ENCODE peak calls at places on chromosomes 4 and X, in four cellular contexts. J, M, T and Q are unnamed samples.

GRCh38 chr4:8557151-8558076 is 22.8 kb upstream of the GPR78 start:
- DNase-seq in J (no peak), M (no peak), T (no peak), Q (no peak)

GRCh38 chr4:52979020-52979419 is 116.9 kb downstream of the RASL11B start:
- DNase-seq in J (no peak), M (no peak), T (no peak), Q (peak; percentile 20)

GRCh38 chrX:54534271-54534670 is 4.3 kb downstream of the GNL3L start:
- DNase-seq in J (no peak), M (no peak), T (no peak), Q (no peak)

GRCh38 chr4:2825740-2826139 is 17.9 kb upstream of the ADD1 start:
- DNase-seq in J (no peak), M (no peak), T (no peak), Q (no peak)

GRCh38 chr4:89755210-89755609 is 81.8 kb downstream of the SNCA start:
- DNase-seq in J (no peak), M (no peak), T (no peak), Q (peak; percentile 46)

GRCh38 chr4:6420036-6420435 is 52.4 kb downstream of the PPP2R2C start:
- DNase-seq in J (no peak), M (no peak), T (no peak), Q (no peak)

GRCh38 chr4:98363431-98363830 is 102.2 kb downstream of the RAP1GDS1 start:
- DNase-seq in J (no peak), M (no peak), T (no peak), Q (peak; percentile 39)

GRCh38 chr4:79651516-79651915 is 243.5 kb upstream of the GK2 start:
- DNase-seq in J (no peak), M (no peak), T (no peak), Q (peak; percentile 56)

GRCh38 chr4:75990129-75990528 is 616 bp downstream of the SDAD1 start:
- DNase-seq in J (no peak), M (peak; percentile 15), T (no peak), Q (peak; percentile 17)

GRCh38 chrX:48972214-48973164 is 845 bp upstream of the KCND1 start:
- DNase-seq in J (peak; percentile 38), M (peak; percentile 41), T (no peak), Q (peak; percentile 57)

GRCh38 chr4:105963461-105964400 is 68.5 kb downstream of the NPNT start:
- DNase-seq in J (no peak), M (no peak), T (no peak), Q (no peak)

GRCh38 chr4:150126201-150126879 is 48.1 kb downstream of the DCLK2 start:
- DNase-seq in J (no peak), M (peak; percentile 68), T (no peak), Q (peak; percentile 64)

GRCh38 chrX:151723156-151723760 is 7.4 kb downstream of the FATE1 start:
- DNase-seq in J (no peak), M (no peak), T (no peak), Q (no peak)

GRCh38 chrX:16671005-16671404 is 21.0 kb downstream of the S100G start:
- DNase-seq in J (no peak), M (peak; percentile 72), T (no peak), Q (peak; percentile 76)

GRCh38 chr4:3791910-3792542 is 25.8 kb downstream of the ADRA2C start:
- DNase-seq in J (no peak), M (peak; percentile 8), T (no peak), Q (peak; percentile 21)

GRCh38 chr4:145937990-145938611 is 522 bp downstream of the ZNF827 start:
- DNase-seq in J (no peak), M (peak; percentile 27), T (no peak), Q (peak; percentile 38)

GRCh38 chrX:1894656-1895055 is 279.8 kb downstream of the ASMT start:
- DNase-seq in J (no peak), M (no peak), T (no peak), Q (no peak)

GRCh38 chrX:130771648-130772312 is 131.2 kb downstream of the ENOX2 start:
- DNase-seq in J (no peak), M (no peak), T (no peak), Q (no peak)

GRCh38 chr4:7459471-7459870 is 24.7 kb upstream of the PSAPL1 start:
- DNase-seq in J (no peak), M (no peak), T (no peak), Q (no peak)

GRCh38 chrX:18855919-18856644 is 127.8 kb downstream of the PHKA2 start:
- DNase-seq in J (no peak), M (no peak), T (no peak), Q (peak; percentile 22)

DNA sequence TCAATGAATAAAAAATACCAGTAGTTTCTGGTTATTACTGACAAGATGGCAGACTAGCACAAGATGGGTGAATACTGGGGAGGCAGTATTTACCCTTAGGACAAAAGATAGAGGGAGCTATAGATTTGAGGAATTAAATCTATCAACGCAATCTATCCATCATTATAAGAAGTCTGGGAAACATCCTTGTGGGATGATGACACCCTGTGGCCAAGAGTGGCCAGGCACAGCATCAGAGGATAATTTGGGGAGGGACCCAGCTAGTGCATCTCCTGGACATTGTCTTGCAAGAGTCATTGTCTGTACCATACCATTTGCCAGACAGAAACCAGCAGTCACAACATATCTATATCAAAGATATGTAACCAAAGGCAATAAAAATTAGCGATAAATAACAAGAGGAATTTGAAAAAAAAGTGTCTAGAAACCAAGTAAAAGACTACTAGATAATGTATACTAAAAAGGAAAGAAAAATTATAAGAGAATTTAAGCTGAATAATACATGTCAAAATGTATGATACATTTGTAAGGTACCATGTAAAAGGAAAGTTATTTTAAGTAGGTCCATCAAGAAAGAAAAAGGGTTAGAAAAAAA is 22.9 kb downstream of the KCTD8 start:
- DNase-seq in J (peak; percentile 45), M (peak; percentile 2), T (no peak), Q (peak; percentile 50)
- TF ChIP-seq CTCF in J (peak; percentile 75), M (peak; percentile 43), T (peak; percentile 36), Q (peak; percentile 69)

GRCh38 chr4:62896721-62897120 is 1512.5 kb downstream of the TECRL start:
- DNase-seq in J (no peak), M (no peak), T (no peak), Q (no peak)

GRCh38 chr4:62899607-62900364 is 1509.5 kb downstream of the TECRL start:
- DNase-seq in J (no peak), M (no peak), T (no peak), Q (no peak)

GRCh38 chr4:62898115-62898514 is 1511.1 kb downstream of the TECRL start:
- DNase-seq in J (peak; percentile 31), M (no peak), T (no peak), Q (no peak)

GRCh38 chr4:62901101-62901500 is 1508.1 kb downstream of the TECRL start:
- DNase-seq in J (no peak), M (no peak), T (no peak), Q (no peak)
- TF ChIP-seq CTCF in J (no peak), M (no peak), T (no peak), Q (no peak)

GRCh38 chrX:51804741-51805140 is 61.5 kb downstream of the GSPT2 start:
- DNase-seq in J (no peak), M (no peak), T (no peak), Q (no peak)

GRCh38 chrX:51803833-51804232 is 60.6 kb downstream of the GSPT2 start:
- DNase-seq in J (no peak), M (no peak), T (no peak), Q (peak; percentile 43)

GRCh38 chrX:51798701-51799100 is 55.5 kb downstream of the GSPT2 start:
- DNase-seq in J (no peak), M (no peak), T (no peak), Q (no peak)

DNA sequence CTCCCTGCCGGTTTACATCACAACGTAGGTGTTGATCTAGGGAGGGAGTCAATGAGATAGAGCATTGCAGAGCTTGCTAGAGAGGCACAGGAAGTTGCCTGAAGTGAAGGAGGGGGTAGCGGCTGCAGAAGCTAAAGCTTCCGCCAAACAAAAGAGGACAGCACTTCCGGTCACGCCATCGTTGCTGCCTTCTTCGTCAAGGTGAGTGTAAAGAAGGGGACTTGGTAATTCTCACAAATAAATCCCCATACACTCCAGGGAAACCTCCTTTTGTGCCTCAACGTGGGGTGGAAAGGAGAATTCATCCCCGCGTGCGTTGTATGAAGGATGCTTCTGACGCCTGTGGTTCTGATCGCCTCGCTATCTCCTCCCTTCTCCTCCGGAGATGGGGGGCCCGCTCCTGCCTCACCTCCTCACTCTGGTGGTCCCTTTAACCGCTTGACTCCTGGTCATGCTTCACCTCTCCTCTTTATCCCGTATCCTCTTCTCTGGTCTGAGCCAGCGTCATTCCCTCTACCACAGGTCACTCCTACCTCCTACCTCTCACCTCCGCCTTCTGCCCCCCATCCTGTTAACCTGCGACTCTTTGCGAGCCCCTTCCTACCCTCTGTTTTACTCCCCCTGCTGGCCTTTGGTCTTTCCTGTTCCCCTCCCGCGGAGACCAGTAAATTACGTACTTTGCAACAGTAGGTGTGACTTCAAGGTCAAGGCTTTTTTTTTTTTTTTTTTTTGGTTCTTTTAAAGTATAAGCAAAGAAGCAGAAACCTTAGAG is 59.9 kb downstream of the GSPT2 start:
- DNase-seq in J (peak; percentile 69), M (peak; percentile 67), T (peak; percentile 11), Q (peak; percentile 68)
- TF ChIP-seq CTCF in J (no peak), M (peak; percentile 8), T (peak; percentile 19), Q (peak; percentile 9)

GRCh38 chr4:174349156-174349555 is 65.4 kb downstream of the CEP44 start:
- DNase-seq in J (no peak), M (no peak), T (no peak), Q (no peak)
- TF ChIP-seq CTCF in J (no peak), M (no peak), T (no peak), Q (no peak)

DNA sequence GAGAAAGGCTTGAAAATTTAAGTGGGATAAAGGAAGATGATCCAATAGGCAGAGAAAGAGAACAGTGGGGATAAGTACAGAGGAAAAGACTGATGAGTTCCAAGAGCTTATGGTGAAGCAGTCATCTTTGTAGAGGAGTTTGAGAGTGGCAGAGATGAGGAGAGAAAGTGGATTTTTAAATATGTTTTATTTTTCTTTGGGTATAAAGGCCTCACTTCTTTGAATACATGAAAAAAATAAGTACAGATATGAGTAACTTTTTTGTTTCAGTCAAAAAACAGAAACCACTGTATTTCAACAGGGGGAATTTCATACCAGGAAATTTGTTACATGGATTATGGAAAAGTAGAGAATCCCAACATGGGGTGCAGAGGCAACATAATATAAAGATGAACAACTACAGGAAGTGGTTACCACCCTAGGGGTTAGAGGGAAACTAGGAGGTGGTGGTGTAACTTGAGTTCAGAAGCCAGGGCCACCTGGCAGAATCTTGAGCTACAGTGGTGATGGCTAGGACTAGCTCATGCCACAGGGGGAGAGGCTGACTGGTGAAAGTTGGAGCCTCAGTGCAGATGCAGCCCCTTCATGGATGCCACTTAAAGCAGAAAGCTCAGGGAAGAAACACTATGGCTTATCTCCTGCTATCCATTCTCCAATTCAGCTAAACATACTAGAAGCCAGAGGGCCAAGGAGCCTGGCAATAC is 3.4 kb upstream of the CYBB start:
- DNase-seq in J (no peak), M (no peak), T (no peak), Q (no peak)
- TF ChIP-seq CTCF in J (no peak), M (no peak), T (no peak), Q (no peak)

GRCh38 chr4:153535735-153536494 is 69.8 kb downstream of the TMEM131L start:
- DNase-seq in J (no peak), M (peak; percentile 22), T (no peak), Q (peak; percentile 38)
- TF ChIP-seq CTCF in J (no peak), M (no peak), T (no peak), Q (no peak)

GRCh38 chrX:76109654-76110053 is 63.2 kb upstream of the PBDC1 start:
- DNase-seq in J (no peak), M (no peak), T (no peak), Q (no peak)
- TF ChIP-seq CTCF in J (no peak), M (peak; percentile 10), T (no peak), Q (no peak)

GRCh38 chr4:67106846-67107467 is 438.3 kb downstream of the CENPC start:
- DNase-seq in J (no peak), M (no peak), T (no peak), Q (no peak)

GRCh38 chr4:67101612-67102011 is 443.7 kb downstream of the CENPC start:
- DNase-seq in J (no peak), M (no peak), T (no peak), Q (no peak)

GRCh38 chr4:67104145-67104544 is 441.2 kb downstream of the CENPC start:
- DNase-seq in J (no peak), M (no peak), T (no peak), Q (no peak)

GRCh38 chr4:67103001-67103737 is 442.1 kb downstream of the CENPC start:
- DNase-seq in J (no peak), M (no peak), T (no peak), Q (no peak)
- TF ChIP-seq CTCF in J (no peak), M (no peak), T (no peak), Q (no peak)